ENCODE peak calls at places on chromosomes 6 and 20, in five cellular contexts. Z, J, I, R and U are unnamed samples.

GRCh38 chr20:45781391-45781931 is 10.2 kb downstream of the WFDC3 start:
- DNase-seq in J (no peak), Z (no peak), R (no peak), I (no peak), U (peak; percentile 92)

GRCh38 chr6:10962673-10963072 is 75.8 kb downstream of the SYCP2L start:
- DNase-seq in J (no peak), I (no peak), Z (no peak), R (no peak), U (no peak)

GRCh38 chr20:568097-568864 is 24.7 kb upstream of the CSNK2A1 start:
- DNase-seq in J (no peak), Z (no peak), R (no peak), I (peak; percentile 40), U (no peak)

GRCh38 chr6:137625808-137626207 is 131.6 kb upstream of the OLIG3 start:
- DNase-seq in Z (no peak), I (no peak), R (no peak), J (no peak), U (no peak)

GRCh38 chr6:99344289-99344688 is 5.2 kb downstream of the FAXC start:
- DNase-seq in R (no peak), I (no peak), Z (no peak), J (peak; percentile 9), U (no peak)

GRCh38 chr20:50580016-50580747 is 70.0 kb downstream of the PTPN1 start:
- DNase-seq in Z (no peak), I (peak; percentile 79), R (no peak), J (peak; percentile 70), U (peak; percentile 42)

GRCh38 chr6:53603381-53604121 is 58.6 kb upstream of the GCLC start:
- DNase-seq in I (no peak), J (no peak), R (no peak), Z (no peak), U (no peak)

GRCh38 chr6:143689852-143690251 is 12.1 kb downstream of the PHACTR2 start:
- DNase-seq in I (no peak), Z (no peak), J (no peak), R (no peak), U (no peak)

GRCh38 chr20:4227085-4227821 is 211.9 kb upstream of the RNF24 start:
- DNase-seq in J (peak; percentile 68), I (peak; percentile 53), R (no peak), Z (no peak), U (no peak)

GRCh38 chr6:160790028-160790792 is 88.2 kb downstream of the PLG start:
- DNase-seq in R (no peak), I (peak; percentile 71), J (no peak), Z (peak; percentile 7), U (peak; percentile 19)

GRCh38 chr20:19077370-19078220 is 134.8 kb upstream of the SLC24A3 start:
- DNase-seq in R (no peak), J (no peak), Z (no peak), I (no peak), U (no peak)

GRCh38 chr6:37799263-37799644 is 20.3 kb upstream of the ZFAND3 start:
- DNase-seq in J (peak; percentile 95), Z (no peak), R (no peak), I (no peak), U (no peak)

GRCh38 chr20:19973920-19974620 is 43.1 kb upstream of the NAA20 start:
- DNase-seq in J (no peak), R (no peak), I (no peak), Z (no peak), U (no peak)

GRCh38 chr20:50226093-50226974 is 35.7 kb downstream of the CEBPB start:
- DNase-seq in J (no peak), R (no peak), I (peak; percentile 22), Z (no peak), U (no peak)

GRCh38 chr6:23181301-23182110 is 612.1 kb downstream of the HDGFL1 start:
- DNase-seq in J (no peak), I (no peak), R (no peak), Z (no peak), U (no peak)

GRCh38 chr6:491233-491632 is 99.7 kb downstream of the IRF4 start:
- DNase-seq in Z (no peak), J (no peak), I (no peak), R (no peak), U (no peak)
- TF ChIP-seq SRF in Z (no peak), J (no peak), I (no peak), R (no peak), U (no peak)

DNA sequence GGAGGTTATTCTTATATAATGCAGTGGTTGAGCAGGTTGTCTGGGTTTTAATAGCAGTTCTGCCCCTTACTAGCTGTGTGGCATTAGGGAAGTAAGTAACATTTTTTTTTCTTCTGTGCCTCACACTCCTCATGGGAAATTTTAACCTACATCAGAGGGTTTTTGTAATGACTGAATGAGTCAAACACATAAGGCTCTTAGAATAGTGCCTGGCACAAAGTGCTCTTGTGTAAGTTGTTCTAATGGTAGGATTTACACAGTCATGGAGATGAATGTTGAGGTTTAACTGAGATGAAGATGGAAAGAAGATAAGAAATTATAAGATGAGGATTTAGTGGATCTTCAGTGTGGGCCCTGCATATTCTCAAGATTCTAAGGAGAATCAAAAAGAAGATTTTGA is 68.4 kb upstream of the PHIP start:
- DNase-seq in R (no peak), I (no peak), Z (no peak), J (no peak), U (no peak)
- TF ChIP-seq SRF in R (no peak), I (no peak), Z (no peak), J (no peak), U (no peak)

GRCh38 chr20:10603971-10604864 is 69.6 kb downstream of the JAG1 start:
- DNase-seq in R (no peak), I (no peak), Z (no peak), J (peak; percentile 99), U (peak; percentile 32)
- TF ChIP-seq SRF in R (no peak), I (no peak), Z (no peak), J (peak; percentile 24), U (no peak)

GRCh38 chr6:5726976-5727718 is 279.6 kb downstream of the NRN1 start:
- DNase-seq in J (no peak), I (no peak), Z (no peak), R (no peak), U (no peak)
- TF ChIP-seq SRF in J (no peak), I (no peak), Z (no peak), R (no peak), U (no peak)

GRCh38 chr6:42436825-42437224 is 14.9 kb downstream of the TRERF1 start:
- DNase-seq in I (no peak), Z (no peak), R (no peak), J (no peak), U (no peak)
- TF ChIP-seq SRF in I (no peak), Z (no peak), R (no peak), J (no peak), U (no peak)

GRCh38 chr6:111337715-111338333 is 145.2 kb downstream of the REV3L start:
- DNase-seq in R (no peak), I (no peak), J (peak; percentile 16), Z (no peak), U (no peak)
- TF ChIP-seq SRF in R (no peak), I (no peak), J (no peak), Z (no peak), U (no peak)

DNA sequence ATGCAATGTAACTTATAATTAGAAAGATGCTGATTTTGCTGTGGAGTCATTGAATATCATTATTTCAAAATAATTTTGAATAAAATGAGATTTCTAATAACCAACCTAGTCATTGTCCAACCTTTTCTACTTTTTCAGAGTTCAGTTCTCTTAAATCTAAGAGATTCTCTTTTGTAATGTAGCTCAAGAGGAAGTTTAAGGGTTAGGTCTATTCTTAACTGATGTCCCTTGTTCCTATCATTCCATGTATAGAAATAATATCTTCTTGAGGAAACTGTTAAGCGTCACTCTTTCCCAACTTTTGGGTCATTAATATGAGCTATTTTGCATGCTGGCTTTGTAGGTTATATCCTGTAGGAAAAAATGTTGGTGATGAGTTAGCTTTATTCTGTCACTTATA is 27.0 kb downstream of the RNF144B start:
- DNase-seq in R (no peak), J (no peak), I (no peak), Z (no peak), U (no peak)
- TF ChIP-seq SRF in R (no peak), J (no peak), I (no peak), Z (no peak), U (no peak)